ENCODE peak calls at places on chromosomes 6 and 20, in eight cellular contexts. T is neural progenitor cell, Z is EL, X is mucosa of descending colon, E is AG09309, F is adipocyte, V is HAP-1, Y is GM03348. L is an unnamed sample.

GRCh38 chr6:12345694-12346058 is 55.5 kb downstream of the EDN1 start:
- DNase-seq in Y (no peak), T (no peak), X (no peak), E (no peak), V (no peak), F (peak), Z (no peak), L (no peak)

GRCh38 chr6:67244037-67244436 is 1391.0 kb upstream of the ADGRB3 start:
- DNase-seq in T (no peak), V (no peak), Y (no peak), Z (no peak), F (no peak), E (no peak), X (no peak), L (no peak)

GRCh38 chr6:134177236-134177635 is 124.8 kb upstream of the SLC2A12 start:
- DNase-seq in Y (no peak), V (no peak), Z (no peak), T (no peak), F (no peak), E (no peak), X (no peak), L (no peak)

GRCh38 chr20:9110916-9111432 is 42.1 kb downstream of the PLCB4 start:
- DNase-seq in V (no peak), F (peak), X (no peak), T (no peak), E (no peak), Z (no peak), Y (peak), L (peak)

GRCh38 chr20:35806075-35806474 is 34.3 kb downstream of the PHF20 start:
- DNase-seq in Y (no peak), X (no peak), V (no peak), T (no peak), E (no peak), Z (no peak), F (no peak), L (no peak)

GRCh38 chr6:105331927-105332326 is 71.0 kb downstream of the PREP start:
- DNase-seq in X (no peak), T (no peak), V (no peak), F (no peak), E (no peak), Z (no peak), Y (no peak), L (no peak)

GRCh38 chr6:89295981-89296380 is 19.1 kb downstream of the GABRR2 start:
- DNase-seq in Z (no peak), E (no peak), F (no peak), X (no peak), V (no peak), Y (no peak), T (no peak), L (no peak)

GRCh38 chr6:25042599-25042936 is 106.8 kb upstream of the RIPOR2 start:
- DNase-seq in E (no peak), V (no peak), F (no peak), T (no peak), Y (no peak), Z (no peak), X (no peak), L (no peak)

GRCh38 chr20:8389381-8390368 is 257.6 kb downstream of the PLCB1 start:
- DNase-seq in V (peak), Z (peak), T (peak), Y (peak), E (no peak), F (peak), X (no peak), L (peak)

GRCh38 chr6:40328988-40329545 is 258.1 kb downstream of the LRFN2 start:
- DNase-seq in V (no peak), F (no peak), E (no peak), X (no peak), T (no peak), Z (no peak), Y (no peak), L (no peak)

L was measured in AG10803.